ENCODE peak calls at places on chromosomes 2 and 18, in eight cellular contexts. Z, S, A, G, M, O, P and T are unnamed samples. For H3K9me3 and H3K4me1, the result is how much of the 10 kb centered on the place peaks cover.

GRCh38 chr2:75602724-75603342 is 42.1 kb upstream of the EVA1A start:
- DNase-seq in P (no peak), O (no peak), S (peak), Z (no peak), M (no peak), G (no peak), A (no peak), T (no peak)

GRCh38 chr18:48563027-48563426 is 24.2 kb downstream of the CTIF start:
- DNase-seq in G (no peak), A (no peak), M (no peak), Z (no peak), S (peak), P (no peak), O (no peak), T (no peak)

GRCh38 chr2:105406221-105406620 is 7.4 kb upstream of the FHL2 start:
- DNase-seq in O (no peak), G (no peak), Z (no peak), S (peak), M (no peak), A (no peak), P (no peak), T (peak)

GRCh38 chr18:73669299-73669698 is 478.3 kb downstream of the FBXO15 start:
- DNase-seq in M (no peak), S (peak), A (no peak), O (no peak), P (no peak), Z (no peak), G (no peak), T (no peak)

GRCh38 chr2:233489666-233490065 is 76.9 kb downstream of the USP40 start:
- DNase-seq in A (no peak), S (peak), O (no peak), M (no peak), P (no peak), G (no peak), Z (no peak), T (no peak)

GRCh38 chr2:239955989-239956817 is 68.9 kb downstream of the NDUFA10 start:
- DNase-seq in S (no peak), O (no peak), G (no peak), P (no peak), M (peak), Z (peak), A (no peak), T (no peak)

GRCh38 chr2:101793277-101793969 is 95.9 kb downstream of the MAP4K4 start:
- DNase-seq in S (no peak), A (no peak), O (no peak), P (no peak), G (peak), Z (no peak), M (no peak), T (no peak)

GRCh38 chr2:2028041-2028440 is 283.7 kb upstream of the PXDN start:
- DNase-seq in G (no peak), M (no peak), A (no peak), P (no peak), S (no peak), O (no peak), Z (no peak), T (no peak)

GRCh38 chr2:187547353-187547979 is 6.8 kb downstream of the TFPI start:
- DNase-seq in Z (peak), G (peak), M (peak), O (peak), P (peak), A (peak), S (peak), T (peak)

GRCh38 chr2:17536416-17536815 is 4.1 kb upstream of the VSNL1 start:
- DNase-seq in P (no peak), O (no peak), A (no peak), Z (no peak), G (no peak), S (no peak), M (no peak), T (no peak)

GRCh38 chr2:100124746-100125145 is 17.6 kb downstream of the AFF3 start:
- DNase-seq in P (no peak), Z (no peak), G (no peak), O (no peak), M (no peak), A (no peak), S (no peak), T (no peak)

GRCh38 chr2:235709124-235709813 is 215.4 kb downstream of the AGAP1 start:
- DNase-seq in A (peak), Z (no peak), G (no peak), O (peak), P (peak), M (no peak), S (peak), T (no peak)

DNA sequence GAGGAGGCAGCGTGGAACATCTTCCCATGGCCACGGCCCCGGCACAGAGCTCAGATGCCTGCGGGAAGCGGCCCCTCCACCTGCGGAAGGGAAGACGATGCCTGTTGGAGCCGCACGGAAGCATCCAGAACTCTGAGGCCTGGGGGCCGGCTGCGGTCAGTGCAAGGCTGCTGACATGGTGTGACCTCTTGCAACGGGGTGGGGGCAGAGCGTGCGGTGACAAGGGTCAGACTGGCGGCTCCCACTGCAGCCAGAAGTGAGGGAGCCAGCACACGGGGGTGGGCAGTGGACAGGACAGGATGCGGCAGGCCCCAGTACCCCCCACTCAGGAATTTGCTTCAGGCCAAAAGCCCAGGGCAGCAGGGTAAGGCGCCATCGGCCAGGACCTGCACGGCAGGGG is 48.8 kb downstream of the SLC66A2 start:
- DNase-seq in P (no peak), O (peak), S (no peak), Z (no peak), G (no peak), M (no peak), A (peak), T (no peak)
- H3K9me3 ChIP-seq in P (under half), O (under half), S (under half), Z (under half), G (under half), M (under half), A (under half), T (under half)

DNA sequence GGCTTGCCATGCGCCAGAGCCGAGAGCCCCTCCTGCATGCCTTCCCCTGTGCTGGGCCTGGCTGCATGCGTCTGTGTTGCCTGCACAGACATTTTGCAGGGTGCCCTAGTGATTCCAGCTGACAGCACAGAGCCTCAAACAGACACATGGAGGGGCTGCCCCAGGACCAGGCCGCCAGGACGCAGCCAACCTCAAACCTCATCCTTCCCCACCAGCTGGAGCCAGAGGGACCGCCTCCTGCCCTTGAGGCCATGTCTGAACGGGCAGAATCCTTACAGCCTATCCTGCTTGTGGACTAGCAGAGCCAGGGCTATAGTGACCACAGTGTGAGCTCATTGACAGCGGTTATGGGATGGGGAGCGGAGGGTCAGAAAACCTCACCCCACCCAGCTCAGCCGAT is 22.5 kb downstream of the ODC1 start:
- DNase-seq in O (no peak), Z (no peak), M (no peak), G (no peak), S (no peak), A (no peak), P (no peak), T (no peak)
- H3K4me1 ChIP-seq in O (under half), Z (under half), M (under half), G (under half), S (under half), A (under half), P (under half), T (under half)

DNA sequence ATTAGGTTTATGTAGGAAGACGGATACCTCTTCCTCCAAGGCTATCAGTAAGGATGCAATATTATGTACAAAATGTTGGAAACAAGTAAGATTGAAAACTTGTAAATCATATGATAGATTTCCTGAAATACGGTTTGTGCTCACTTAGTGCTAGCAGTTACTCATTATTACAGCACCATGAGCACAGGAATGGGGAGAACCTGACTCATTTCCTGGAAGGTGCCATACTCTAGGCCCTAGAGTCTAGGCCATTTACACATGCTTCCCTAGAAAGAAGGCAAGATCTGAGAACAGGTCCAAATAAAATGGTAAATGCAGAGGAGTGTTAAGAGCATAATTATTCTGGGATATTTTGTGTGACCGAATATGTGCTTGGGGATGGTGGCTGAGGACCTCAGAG is 467.7 kb upstream of the CELF4 start:
- DNase-seq in Z (no peak), M (no peak), S (no peak), O (no peak), P (no peak), G (no peak), A (no peak), T (no peak)
- H3K27ac ChIP-seq in Z (no peak), M (no peak), S (no peak), O (no peak), P (no peak), G (no peak), A (no peak), T (no peak)

GRCh38 chr2:36351291-36352023 is 4.1 kb upstream of the CRIM1 start:
- DNase-seq in M (no peak), O (no peak), Z (no peak), G (no peak), A (no peak), S (no peak), P (no peak), T (no peak)

GRCh38 chr2:36348721-36349120 is 6.9 kb upstream of the CRIM1 start:
- DNase-seq in G (no peak), Z (no peak), P (no peak), O (no peak), S (peak), M (no peak), A (no peak), T (no peak)

GRCh38 chr2:36354816-36355156 is 792 bp upstream of the CRIM1 start:
- DNase-seq in G (no peak), P (no peak), O (no peak), S (no peak), Z (no peak), M (no peak), A (peak), T (no peak)

GRCh38 chr2:36352711-36353110 is 2.9 kb upstream of the CRIM1 start:
- DNase-seq in M (no peak), Z (no peak), O (no peak), G (no peak), S (peak), A (no peak), P (no peak), T (no peak)

GRCh38 chr2:36352024-36352398 is 3.6 kb upstream of the CRIM1 start:
- DNase-seq in O (no peak), A (no peak), M (no peak), G (peak), Z (no peak), P (peak), S (peak), T (no peak)
- H3K9me3 ChIP-seq in O (under half), A (under half), M (under half), G (under half), Z (under half), P (under half), S (under half), T (under half)

GRCh38 chr2:42753188-42753813 is 10.6 kb downstream of the OXER1 start:
- DNase-seq in O (no peak), M (no peak), Z (no peak), S (no peak), G (no peak), A (no peak), P (no peak), T (no peak)

GRCh38 chr2:42752299-42752698 is 11.6 kb downstream of the OXER1 start:
- DNase-seq in O (no peak), Z (no peak), A (no peak), S (no peak), G (peak), M (no peak), P (no peak), T (no peak)

GRCh38 chr2:42755161-42755900 is 8.6 kb downstream of the OXER1 start:
- DNase-seq in G (no peak), Z (no peak), S (no peak), O (no peak), A (no peak), M (no peak), P (no peak), T (no peak)

GRCh38 chr2:42754776-42755140 is 9.2 kb downstream of the OXER1 start:
- DNase-seq in G (no peak), S (no peak), O (no peak), M (no peak), P (no peak), Z (no peak), A (no peak), T (no peak)

GRCh38 chr2:42754021-42754775 is 9.7 kb downstream of the OXER1 start:
- DNase-seq in P (no peak), G (no peak), O (no peak), A (no peak), S (peak), M (peak), Z (no peak), T (no peak)
- H3K4me1 ChIP-seq in P (under half), G (under half), O (under half), A (under half), S (under half), M (under half), Z (under half), T (under half)

GRCh38 chr2:152420923-152421322 is 85.9 kb downstream of the FMNL2 start:
- DNase-seq in G (no peak), A (no peak), O (no peak), Z (no peak), S (no peak), P (no peak), M (no peak), T (no peak)

GRCh38 chr2:152423684-152424083 is 88.7 kb downstream of the FMNL2 start:
- DNase-seq in S (no peak), M (no peak), G (no peak), Z (no peak), A (no peak), O (no peak), P (no peak), T (no peak)

GRCh38 chr2:152418688-152419087 is 83.7 kb downstream of the FMNL2 start:
- DNase-seq in A (no peak), Z (no peak), M (no peak), O (no peak), P (no peak), S (peak), G (no peak), T (peak)

GRCh38 chr2:152419944-152420813 is 85.2 kb downstream of the FMNL2 start:
- DNase-seq in O (no peak), S (no peak), A (no peak), G (no peak), M (no peak), Z (no peak), P (no peak), T (no peak)

GRCh38 chr2:152421521-152422367 is 86.8 kb downstream of the FMNL2 start:
- DNase-seq in Z (no peak), P (peak), M (no peak), S (peak), A (no peak), O (peak), G (peak), T (peak)
- H3K27ac ChIP-seq in Z (peak), P (peak), M (peak), S (peak), A (peak), O (peak), G (no peak), T (peak)

DNA sequence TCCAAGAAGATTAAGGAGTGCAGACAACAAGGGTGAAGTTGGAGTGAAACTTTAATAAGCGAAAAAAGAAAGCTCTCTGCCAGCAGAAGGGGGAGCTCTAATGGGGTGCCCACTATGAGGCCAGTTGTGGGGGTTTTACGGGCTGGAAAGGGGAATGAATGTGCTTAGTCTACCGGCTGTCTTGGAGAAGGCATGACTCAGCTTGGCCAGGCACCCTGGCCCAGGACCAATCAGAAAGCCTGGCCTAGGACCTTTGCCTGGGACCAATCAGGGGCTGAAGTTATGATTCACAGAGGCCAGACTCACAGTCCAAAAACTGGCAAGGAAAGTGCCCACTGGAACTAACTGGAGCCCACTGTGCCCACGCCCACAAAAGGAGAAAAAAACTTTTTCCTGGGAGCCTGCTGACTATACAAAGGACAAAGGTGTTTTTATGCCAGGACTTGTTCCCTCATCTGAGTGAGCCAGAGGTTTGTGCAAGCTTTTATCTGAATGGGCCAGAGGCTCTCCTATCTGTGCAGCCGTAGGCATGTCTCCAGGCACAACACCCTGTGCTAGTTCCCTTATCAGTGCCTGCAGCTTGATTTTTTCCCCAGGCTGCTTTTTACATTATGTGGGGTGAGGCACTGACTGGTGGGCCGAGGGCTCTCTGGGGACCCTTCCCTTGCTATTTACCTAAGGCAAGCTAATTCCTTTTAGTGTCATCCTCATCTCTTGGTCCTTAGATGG is 18.6 kb downstream of the CMPK2 start:
- DNase-seq in A (no peak), G (no peak), S (no peak), M (no peak), Z (no peak), P (no peak), O (no peak), T (no peak)
- H3K9me3 ChIP-seq in A (half or more), G (under half), S (under half), M (half or more), Z (half or more), P (under half), O (half or more), T (half or more)

GRCh38 chr18:10748641-10749040 is 222.8 kb downstream of the NAPG start:
- DNase-seq in P (no peak), M (no peak), A (no peak), Z (no peak), S (peak), O (no peak), G (no peak), T (no peak)
- H3K4me1 ChIP-seq in P (under half), M (under half), A (under half), Z (under half), S (under half), O (under half), G (under half), T (under half)

DNA sequence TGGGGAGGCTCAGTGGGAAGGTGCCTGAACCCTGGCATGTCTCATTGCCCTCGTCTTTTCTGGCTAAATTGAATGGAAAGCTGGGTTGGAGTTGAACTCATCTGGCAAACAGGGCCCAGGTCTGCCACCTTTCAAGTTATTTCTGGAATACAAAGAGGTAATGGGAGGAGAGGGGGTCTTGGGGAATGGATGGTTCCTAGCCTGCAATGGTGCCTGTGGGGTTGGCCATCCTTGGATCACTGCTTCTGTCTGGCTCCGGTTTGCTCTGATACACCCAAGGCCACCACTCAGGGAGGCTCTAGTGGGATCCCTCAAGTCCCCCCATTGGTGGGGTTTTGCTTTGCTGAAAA is 45.3 kb downstream of the PSD4 start:
- DNase-seq in Z (no peak), G (no peak), A (no peak), S (no peak), M (no peak), O (no peak), P (no peak), T (no peak)
- H3K27ac ChIP-seq in Z (peak), G (no peak), A (no peak), S (no peak), M (no peak), O (peak), P (peak), T (no peak)